ENCODE peak calls at places on chromosomes 6 and 20, in five cellular contexts. R is lower lobe of right lung, W is IMR-90, Q is cardiac muscle cell, F is heart left ventricle. Z is an unnamed sample.

GRCh38 chr6:145929037-145929633 is 35.0 kb downstream of the SHPRH start:
- DNase-seq in R (no peak), W (peak; percentile 60), Q (peak; percentile 74), F (no peak), Z (no peak)

GRCh38 chr6:167968091-167968490 is 29.4 kb upstream of the KIF25 start:
- DNase-seq in R (no peak), W (no peak), Q (no peak), F (no peak), Z (peak; percentile 85)

GRCh38 chr20:38023181-38024085 is 9.8 kb downstream of the TTI1 start:
- DNase-seq in R (no peak), W (peak; percentile 96), Q (peak; percentile 74), F (no peak), Z (no peak)

GRCh38 chr6:10248378-10248843 is 166.5 kb downstream of the TFAP2A start:
- DNase-seq in R (no peak), W (peak; percentile 2), Q (no peak), F (no peak), Z (no peak)

GRCh38 chr20:5127204-5127858 is 523 bp downstream of the CDS2 start:
- DNase-seq in R (peak; percentile 60), W (peak; percentile 56), Q (peak; percentile 41), F (peak; percentile 67), Z (peak; percentile 82)

GRCh38 chr6:135212020-135212806 is 31.1 kb downstream of the MYB start:
- DNase-seq in R (no peak), W (peak; percentile 56), Q (no peak), F (no peak), Z (no peak)

GRCh38 chr6:31352497-31353368 is 4.2 kb downstream of the HLA-B start:
- DNase-seq in R (no peak), W (no peak), Q (no peak), F (no peak), Z (no peak)

GRCh38 chr20:63483834-63484233 is 11.4 kb upstream of the KCNQ2 start:
- DNase-seq in R (no peak), W (no peak), Q (no peak), F (no peak), Z (peak; percentile 91)

GRCh38 chr6:146814148-146814750 is 215.5 kb downstream of the ADGB start:
- DNase-seq in R (no peak), W (peak; percentile 40), Q (peak; percentile 45), F (no peak), Z (no peak)

GRCh38 chr6:31734703-31735500 is 1.4 kb downstream of the CLIC1 start:
- DNase-seq in R (peak; percentile 60), W (peak; percentile 59), Q (peak; percentile 68), F (peak; percentile 74), Z (peak; percentile 86)

GRCh38 chr20:61907081-61907891 is 158.4 kb downstream of the TAF4 start:
- DNase-seq in R (peak; percentile 32), W (no peak), Q (no peak), F (peak; percentile 51), Z (peak; percentile 59)

GRCh38 chr6:33702345-33702977 is 9.0 kb downstream of the UQCC2 start:
- DNase-seq in R (peak; percentile 48), W (peak; percentile 61), Q (peak; percentile 69), F (no peak), Z (peak; percentile 81)

GRCh38 chr6:42564496-42564890 is 664 bp downstream of the UBR2 start:
- DNase-seq in R (no peak), W (no peak), Q (no peak), F (no peak), Z (no peak)

GRCh38 chr20:17281478-17281877 is 54.6 kb downstream of the PCSK2 start:
- DNase-seq in R (no peak), W (peak; percentile 19), Q (no peak), F (no peak), Z (peak; percentile 38)

GRCh38 chr6:112640895-112641294 is 293.8 kb downstream of the RFPL4B start:
- DNase-seq in R (no peak), W (peak; percentile 68), Q (no peak), F (no peak), Z (no peak)

GRCh38 chr6:19757036-19757435 is 80.1 kb upstream of the ID4 start:
- DNase-seq in R (no peak), W (peak; percentile 39), Q (peak; percentile 53), F (no peak), Z (no peak)

GRCh38 chr6:69693749-69694148 is 103.1 kb downstream of the LMBRD1 start:
- DNase-seq in R (no peak), W (peak; percentile 41), Q (peak; percentile 6), F (no peak), Z (no peak)

GRCh38 chr6:52312461-52312860 is 27.9 kb upstream of the MCM3 start:
- DNase-seq in R (no peak), W (no peak), Q (no peak), F (no peak), Z (no peak)

GRCh38 chr6:136769759-136770158 is 22.5 kb downstream of the MAP3K5 start:
- DNase-seq in R (no peak), W (no peak), Q (no peak), F (no peak), Z (no peak)

GRCh38 chr6:162973141-162973872 is 245.5 kb downstream of the PACRG start:
- DNase-seq in R (no peak), W (no peak), Q (no peak), F (no peak), Z (no peak)

GRCh38 chr20:43983904-43984361 is 69.3 kb downstream of the TOX2 start:
- DNase-seq in R (no peak), W (no peak), Q (peak; percentile 34), F (no peak), Z (no peak)

GRCh38 chr6:126773122-126773805 is 345.2 kb upstream of the RSPO3 start:
- DNase-seq in R (no peak), W (no peak), Q (peak; percentile 27), F (no peak), Z (no peak)

GRCh38 chr6:69631552-69632346 is 165.1 kb downstream of the LMBRD1 start:
- DNase-seq in R (no peak), W (no peak), Q (no peak), F (no peak), Z (peak; percentile 17)

GRCh38 chr20:57065646-57066045 is 200.8 kb downstream of the BMP7 start:
- DNase-seq in R (no peak), W (no peak), Q (no peak), F (no peak), Z (no peak)

GRCh38 chr6:6685249-6685667 is 96.7 kb downstream of the LY86 start:
- DNase-seq in R (no peak), W (no peak), Q (no peak), F (no peak), Z (no peak)

GRCh38 chr6:112330071-112330876 is 16.9 kb upstream of the RFPL4B start:
- DNase-seq in R (no peak), W (peak; percentile 38), Q (peak; percentile 31), F (no peak), Z (no peak)

GRCh38 chr20:33666293-33667244 is at the start of gene ACTL10:
- DNase-seq in R (peak; percentile 98), W (peak; percentile 96), Q (peak; percentile 99), F (peak; percentile 98), Z (peak; percentile 95)

GRCh38 chr6:158417760-158418098 is 105.5 kb downstream of the TULP4 start:
- DNase-seq in R (no peak), W (peak; percentile 79), Q (peak; percentile 76), F (no peak), Z (no peak)

GRCh38 chr20:17227669-17228623 is 1.1 kb downstream of the PCSK2 start:
- DNase-seq in R (peak; percentile 41), W (peak; percentile 1), Q (peak; percentile 3), F (no peak), Z (peak; percentile 71)

GRCh38 chr6:145148392-145149175 is 586.7 kb downstream of the EPM2A start:
- DNase-seq in R (peak; percentile 56), W (peak; percentile 63), Q (peak; percentile 10), F (no peak), Z (no peak)

GRCh38 chr6:158763440-158764187 is 55.6 kb downstream of the EZR start:
- DNase-seq in R (no peak), W (no peak), Q (no peak), F (no peak), Z (no peak)

GRCh38 chr6:46490425-46491200 is 636 bp downstream of the RCAN2 start:
- DNase-seq in R (no peak), W (no peak), Q (peak; percentile 7), F (no peak), Z (peak; percentile 85)

GRCh38 chr20:47747663-47748031 is 37.6 kb downstream of the SULF2 start:
- DNase-seq in R (no peak), W (no peak), Q (no peak), F (no peak), Z (no peak)

GRCh38 chr6:50849016-50849748 is 30.5 kb downstream of the TFAP2B start:
- DNase-seq in R (no peak), W (no peak), Q (no peak), F (no peak), Z (peak; percentile 71)

GRCh38 chr20:35730583-35731468 is 11.2 kb downstream of the RBM39 start:
- DNase-seq in R (no peak), W (no peak), Q (no peak), F (no peak), Z (no peak)
- H3K4me3 ChIP-seq in R (no peak overlapping the region), W (no peak overlapping the region), Q (no peak overlapping the region), F (no peak overlapping the region), Z (no peak overlapping the region)

GRCh38 chr20:31527266-31527665 is 13.0 kb downstream of the HM13 start:
- DNase-seq in R (no peak), W (no peak), Q (no peak), F (no peak), Z (peak; percentile 35)

GRCh38 chr20:31522756-31523155 is 8.5 kb downstream of the HM13 start:
- DNase-seq in R (no peak), W (no peak), Q (no peak), F (no peak), Z (no peak)

GRCh38 chr20:31523361-31524283 is 9.4 kb downstream of the HM13 start:
- DNase-seq in R (peak; percentile 53), W (peak; percentile 23), Q (peak; percentile 44), F (no peak), Z (no peak)
- H3K36me3 ChIP-seq in R (peaks cover 36% of the 10 kb centered on the region), W (peaks cover 34% of the 10 kb centered on the region), Q (peaks cover 13% of the 10 kb centered on the region), F (peaks cover 23% of the 10 kb centered on the region), Z (peaks cover 16% of the 10 kb centered on the region)

GRCh38 chr6:143705564-143705963 is 27.8 kb downstream of the PHACTR2 start:
- DNase-seq in R (no peak), W (no peak), Q (no peak), F (no peak), Z (no peak)
- H3K4me3 ChIP-seq in R (no peak overlapping the region), W (no peak overlapping the region), Q (no peak overlapping the region), F (no peak overlapping the region), Z (no peak overlapping the region)

GRCh38 chr6:108502826-108503225 is 57.9 kb upstream of the FOXO3 start:
- DNase-seq in R (no peak), W (no peak), Q (no peak), F (no peak), Z (no peak)
- H3K36me3 ChIP-seq in R (no peaks in the 10 kb centered on the region), W (no peaks in the 10 kb centered on the region), Q (no peaks in the 10 kb centered on the region), F (no peaks in the 10 kb centered on the region), Z (no peaks in the 10 kb centered on the region)

GRCh38 chr6:142926177-142926493 is 18.8 kb downstream of the HIVEP2 start:
- DNase-seq in R (no peak), W (no peak), Q (no peak), F (no peak), Z (no peak)
- H3K4me3 ChIP-seq in R (peak overlapping the region; percentile 68), W (peak overlapping the region; percentile 73), Q (peak overlapping the region; percentile 58), F (peak overlapping the region; percentile 72), Z (peak overlapping the region; percentile 65)

DNA sequence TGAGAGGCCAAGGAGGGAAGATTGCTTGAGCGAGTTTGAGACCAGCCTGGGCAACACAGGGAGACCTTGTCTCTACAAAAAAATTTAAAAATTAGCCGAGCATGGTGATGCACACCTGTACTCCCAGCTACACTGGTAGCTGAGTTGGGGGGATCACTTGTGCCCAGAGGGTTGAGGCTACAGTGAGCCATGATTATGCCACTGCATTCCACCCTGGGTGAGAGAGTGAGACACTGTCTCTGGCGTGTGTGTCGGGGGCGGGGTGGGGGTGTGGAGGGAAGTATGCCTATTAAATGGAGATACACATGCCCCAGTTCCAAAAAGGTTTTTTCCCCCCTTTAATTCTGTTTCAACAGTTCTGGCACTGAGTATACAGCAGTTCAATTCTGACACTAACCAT is 223.2 kb downstream of the TBC1D7 start:
- DNase-seq in R (no peak), W (no peak), Q (no peak), F (no peak), Z (no peak)
- H3K36me3 ChIP-seq in R (no peaks in the 10 kb centered on the region), W (no peaks in the 10 kb centered on the region), Q (no peaks in the 10 kb centered on the region), F (no peaks in the 10 kb centered on the region), Z (no peaks in the 10 kb centered on the region)